ENCODE peak calls at places on chromosomes 12 and 14, in five cellular contexts. Z is AG10803, Y is posterior cingulate gyrus, S is GM23248, R is AG08395. J is an unnamed sample.

GRCh38 chr14:55107766-55108554 is 21.1 kb upstream of the LGALS3 start:
- DNase-seq in Z (peak; percentile 98), Y (peak; percentile 31), S (peak; percentile 99), R (peak; percentile 97), J (peak; percentile 99)

GRCh38 chr14:93959239-93960107 is 16.9 kb downstream of the ASB2 start:
- DNase-seq in Z (peak; percentile 82), Y (no peak), S (peak; percentile 95), R (peak; percentile 76), J (peak; percentile 63)

GRCh38 chr14:68397827-68398226 is 395.0 kb downstream of the ZFP36L1 start:
- DNase-seq in Z (peak; percentile 96), Y (no peak), S (peak; percentile 75), R (peak; percentile 50), J (peak; percentile 87)

GRCh38 chr12:2813573-2814185 is 1.2 kb downstream of the ITFG2 start:
- DNase-seq in Z (peak; percentile 73), Y (no peak), S (peak; percentile 91), R (peak; percentile 75), J (peak; percentile 84)

GRCh38 chr14:104442611-104443390 is 136.8 kb upstream of the C14orf180 start:
- DNase-seq in Z (no peak), Y (no peak), S (no peak), R (no peak), J (no peak)

GRCh38 chr12:117085318-117085947 is 13.8 kb downstream of the TESC start:
- DNase-seq in Z (no peak), Y (no peak), S (no peak), R (no peak), J (no peak)

GRCh38 chr14:21398901-21399300 is 15.1 kb upstream of the SUPT16H start:
- DNase-seq in Z (no peak), Y (no peak), S (no peak), R (no peak), J (no peak)

GRCh38 chr14:54893151-54893760 is 9.4 kb downstream of the GCH1 start:
- DNase-seq in Z (peak; percentile 54), Y (no peak), S (peak; percentile 77), R (peak; percentile 63), J (peak; percentile 33)

GRCh38 chr12:117342682-117343081 is 18.7 kb downstream of the NOS1 start:
- DNase-seq in Z (peak; percentile 7), Y (no peak), S (no peak), R (no peak), J (no peak)

GRCh38 chr14:103393687-103394626 is 8.7 kb downstream of the MARK3 start:
- DNase-seq in Z (peak; percentile 70), Y (no peak), S (peak; percentile 71), R (peak; percentile 64), J (no peak)

GRCh38 chr12:100375023-100375737 is 18.3 kb downstream of the SLC17A8 start:
- DNase-seq in Z (peak; percentile 76), Y (peak; percentile 52), S (peak; percentile 87), R (peak; percentile 79), J (peak; percentile 25)